ENCODE peak calls at places on chromosomes 12 and 14, in five cellular contexts. R is hepatocyte, J is aorta, I is spleen, M is PC-3. U is an unnamed sample.
A peak's percentile ranks its signal among the peaks of the same experiment; 100 is the strongest.

GRCh38 chr12:89205517-89205916 is 146.8 kb downstream of the DUSP6 start:
- DNase-seq in R (no peak), J (no peak), I (no peak), M (no peak), U (no peak)

GRCh38 chr14:29536886-29537511 is 390.6 kb downstream of the PRKD1 start:
- DNase-seq in R (no peak), J (no peak), I (no peak), M (peak; percentile 35), U (no peak)

GRCh38 chr12:12562016-12562483 is 613 bp downstream of the DUSP16 start:
- DNase-seq in R (peak; percentile 69), J (peak; percentile 63), I (peak; percentile 87), M (peak; percentile 4), U (no peak)

GRCh38 chr12:46370792-46371717 is 1.5 kb downstream of the SLC38A2 start:
- DNase-seq in R (peak; percentile 96), J (peak; percentile 94), I (peak; percentile 96), M (peak; percentile 91), U (peak; percentile 91)

GRCh38 chr12:118288174-118288573 is 84.5 kb downstream of the TAOK3 start:
- DNase-seq in R (no peak), J (no peak), I (no peak), M (no peak), U (no peak)

GRCh38 chr14:75769047-75769685 is 108.1 kb downstream of the TTLL5 start:
- DNase-seq in R (no peak), J (no peak), I (no peak), M (peak; percentile 69), U (no peak)

GRCh38 chr14:63205281-63205575 is 985 bp downstream of the RHOJ start:
- DNase-seq in R (no peak), J (no peak), I (no peak), M (no peak), U (no peak)

GRCh38 chr12:6323340-6323994 is 13.0 kb downstream of the PLEKHG6 start:
- DNase-seq in R (peak; percentile 86), J (peak; percentile 64), I (peak; percentile 79), M (peak; percentile 86), U (peak; percentile 64)

GRCh38 chr12:66071556-66071955 is 59.0 kb downstream of the LLPH start:
- DNase-seq in R (no peak), J (no peak), I (no peak), M (no peak), U (no peak)

GRCh38 chr14:72947366-72948160 is 21.3 kb downstream of the DCAF4 start:
- DNase-seq in R (no peak), J (no peak), I (no peak), M (no peak), U (no peak)

GRCh38 chr14:56065621-56066295 is 52.5 kb upstream of the PELI2 start:
- DNase-seq in R (no peak), J (no peak), I (no peak), M (no peak), U (no peak)

GRCh38 chr14:76908834-76909233 is 82.6 kb downstream of the LRRC74A start:
- DNase-seq in R (no peak), J (peak; percentile 81), I (peak; percentile 86), M (no peak), U (peak; percentile 59)

GRCh38 chr12:122845865-122846621 is 10.8 kb downstream of the HIP1R start:
- DNase-seq in R (no peak), J (no peak), I (no peak), M (no peak), U (no peak)

GRCh38 chr12:46368138-46368537 is 4.4 kb downstream of the SLC38A2 start:
- DNase-seq in R (no peak), J (no peak), I (no peak), M (no peak), U (no peak)

DNA sequence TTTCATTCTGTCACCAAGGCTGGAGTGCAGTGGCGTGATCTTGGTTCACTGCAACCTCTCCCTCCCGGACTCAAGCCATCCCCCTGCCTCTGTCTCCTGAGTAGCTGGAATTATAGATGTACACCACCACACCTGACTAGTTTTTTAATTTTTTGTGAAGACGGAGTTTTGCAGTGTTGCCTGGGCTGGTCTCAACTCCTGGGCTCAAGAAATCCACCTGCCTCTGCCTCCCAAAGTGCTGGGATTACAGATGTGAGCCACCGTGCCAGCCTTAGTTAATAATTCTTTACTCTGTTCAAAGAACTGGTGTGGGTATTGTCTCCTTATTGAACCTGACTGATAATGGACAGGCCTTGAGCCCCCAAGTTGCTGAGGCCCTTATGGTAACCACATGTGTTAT is 10.4 kb upstream of the KRT7 start:
- DNase-seq in R (no peak), J (no peak), I (peak; percentile 2), M (no peak), U (no peak)
- H3K27ac ChIP-seq in R (peak overlapping the region; percentile 17), J (no peak overlapping the region), I (no peak overlapping the region), M (no peak overlapping the region), U (no peak overlapping the region)

GRCh38 chr14:94113073-94113472 is 2.5 kb downstream of the IFI27 start:
- DNase-seq in R (no peak), J (no peak), I (no peak), M (no peak), U (no peak)
- H3K27ac ChIP-seq in R (no peak overlapping the region), J (no peak overlapping the region), I (peak overlapping the region; percentile 92), M (no peak overlapping the region), U (peak overlapping the region; percentile 87)

DNA sequence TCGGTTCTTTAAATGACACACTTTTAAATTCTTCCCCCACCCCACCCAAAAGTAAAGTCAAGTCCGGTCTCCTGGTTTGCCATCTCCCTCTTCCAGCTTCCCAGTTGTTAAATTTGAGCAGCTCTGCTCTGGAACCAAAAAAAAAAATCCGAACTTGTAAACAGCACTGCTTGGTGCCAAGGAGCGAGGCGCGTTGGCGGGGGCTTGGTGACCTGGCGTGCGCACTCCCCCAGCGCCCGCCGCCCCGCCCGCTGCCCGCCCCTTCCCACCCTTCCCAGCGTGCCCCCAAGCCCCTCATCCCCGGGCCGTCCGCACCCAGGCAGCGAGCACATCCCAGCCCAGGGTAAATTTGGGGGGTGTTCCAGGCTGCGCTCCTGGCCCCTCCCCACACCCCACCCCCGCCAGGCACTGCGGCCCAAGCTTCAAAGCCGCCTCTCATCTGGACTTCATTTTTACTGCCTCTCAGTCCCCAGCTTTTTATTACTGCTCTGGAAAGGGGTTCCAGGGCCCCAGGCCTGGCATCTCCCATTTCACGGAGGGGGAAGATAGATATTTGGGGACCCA is 11.6 kb upstream of the ITGB7 start:
- DNase-seq in R (no peak), J (no peak), I (peak; percentile 77), M (no peak), U (peak; percentile 83)
- H3K27ac ChIP-seq in R (peak overlapping the region; percentile 100), J (no peak overlapping the region), I (peak overlapping the region; percentile 98), M (peak overlapping the region; percentile 53), U (peak overlapping the region; percentile 100)

DNA sequence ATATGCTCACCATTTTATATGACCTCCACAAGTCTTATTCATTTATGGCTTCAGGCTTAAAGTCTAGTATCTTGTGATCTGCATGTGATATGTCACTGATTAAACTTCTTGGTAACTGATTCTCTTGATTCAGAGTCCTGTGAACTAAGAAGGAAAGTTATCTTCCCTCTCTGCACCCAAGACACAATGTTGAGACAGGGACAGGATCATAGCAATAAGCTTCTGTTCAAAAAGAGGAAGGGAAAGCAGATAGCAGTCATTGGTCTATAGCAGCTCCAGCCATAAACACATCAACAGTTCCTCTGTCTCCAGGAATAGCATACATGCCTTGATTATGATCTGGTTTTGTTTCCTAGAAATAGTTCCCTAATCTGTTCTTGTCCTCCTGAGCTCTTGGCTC is 103.1 kb downstream of the UNC79 start:
- DNase-seq in R (no peak), J (no peak), I (no peak), M (no peak), U (no peak)
- H3K27ac ChIP-seq in R (no peak overlapping the region), J (no peak overlapping the region), I (no peak overlapping the region), M (no peak overlapping the region), U (no peak overlapping the region)

DNA sequence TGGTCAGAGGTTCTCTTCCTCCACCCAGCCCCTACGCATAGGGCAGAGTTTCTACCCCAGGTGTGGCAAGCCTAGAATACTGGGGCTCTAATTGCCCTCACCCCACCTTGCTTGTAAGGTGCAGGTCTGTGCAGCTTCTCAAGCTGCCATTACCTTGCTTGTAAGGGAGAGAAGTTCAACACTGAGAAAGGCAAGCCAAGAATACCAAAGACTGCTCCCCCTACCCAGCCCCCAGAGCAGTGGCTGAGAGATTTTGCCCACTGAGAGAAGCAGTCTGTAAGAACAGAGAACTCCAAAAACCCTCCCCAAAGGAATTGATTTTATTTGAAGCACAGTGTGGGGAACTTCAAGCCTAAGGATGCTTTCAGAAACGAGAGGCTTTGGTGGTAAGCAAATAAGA is 63.1 kb downstream of the RASSF8 start:
- DNase-seq in R (no peak), J (no peak), I (no peak), M (no peak), U (no peak)
- H3K27ac ChIP-seq in R (no peak overlapping the region), J (no peak overlapping the region), I (no peak overlapping the region), M (no peak overlapping the region), U (no peak overlapping the region)

GRCh38 chr14:69005432-69006148 is 26.5 kb upstream of the ACTN1 start:
- DNase-seq in R (peak; percentile 77), J (peak; percentile 91), I (no peak), M (peak; percentile 91), U (peak; percentile 33)
- H3K27ac ChIP-seq in R (peak overlapping the region; percentile 42), J (peak overlapping the region; percentile 32), I (peak overlapping the region; percentile 29), M (peak overlapping the region; percentile 43), U (no peak overlapping the region)

U was measured in upper lobe of left lung.